ENCODE peak calls at places on chromosome 13, in six cellular contexts. O is transverse colon, I is breast epithelium, G is IMR-90, Q is Peyer's patch, X is lower leg skin. M is an unnamed sample.

GRCh38 chr13:108227651-108228272 is 9.6 kb downstream of the ABHD13 start:
- DNase-seq in O (no peak), Q (no peak), G (peak), X (no peak), I (no peak), M (no peak)

GRCh38 chr13:26541678-26542553 is 15.6 kb upstream of the WASF3 start:
- DNase-seq in Q (no peak), O (no peak), X (no peak), G (no peak), I (no peak), M (no peak)

GRCh38 chr13:29969286-29969685 is 118.9 kb upstream of the UBL3 start:
- DNase-seq in G (peak), O (no peak), X (no peak), I (no peak), Q (no peak), M (no peak)

GRCh38 chr13:101576452-101576851 is 124.0 kb downstream of the ITGBL1 start:
- DNase-seq in Q (no peak), O (no peak), G (peak), I (no peak), X (no peak), M (no peak)

GRCh38 chr13:21998279-21998678 is 327.4 kb downstream of the FGF9 start:
- DNase-seq in X (peak), Q (no peak), I (no peak), G (no peak), O (no peak), M (no peak)

GRCh38 chr13:49657241-49657641 is 28.9 kb downstream of the ARL11 start:
- DNase-seq in X (no peak), O (no peak), Q (no peak), I (no peak), G (no peak), M (peak)

GRCh38 chr13:91108315-91108714 is 239.2 kb upstream of the MIR17HG start:
- DNase-seq in G (no peak), Q (no peak), O (no peak), X (no peak), I (no peak), M (no peak)

GRCh38 chr13:114009590-114010400 is 35.9 kb upstream of the C13orf46 start:
- DNase-seq in I (no peak), O (no peak), Q (no peak), G (no peak), X (peak), M (no peak)

GRCh38 chr13:41015920-41016319 is 3.2 kb downstream of the ELF1 start:
- DNase-seq in X (no peak), Q (no peak), I (no peak), O (no peak), G (no peak), M (no peak)

GRCh38 chr13:40401911-40402776 is 264.3 kb downstream of the FOXO1 start:
- DNase-seq in I (peak), O (peak), X (peak), Q (peak), G (peak), M (peak)

GRCh38 chr13:113724016-113724758 is 34.8 kb upstream of the TMEM255B start:
- DNase-seq in G (no peak), I (no peak), X (no peak), O (no peak), Q (no peak), M (no peak)

GRCh38 chr13:106246237-106246636 is 289.2 kb downstream of the EFNB2 start:
- DNase-seq in Q (no peak), G (no peak), X (no peak), O (no peak), I (no peak), M (no peak)

GRCh38 chr13:103145476-103145875 is 79.3 kb upstream of the SLC10A2 start:
- DNase-seq in I (no peak), X (no peak), Q (no peak), O (no peak), G (no peak), M (no peak)

GRCh38 chr13:32840840-32841713 is 175.1 kb upstream of the KL start:
- DNase-seq in Q (no peak), O (no peak), I (no peak), G (no peak), X (no peak), M (no peak)

GRCh38 chr13:33728271-33729037 is 89.5 kb upstream of the RFC3 start:
- DNase-seq in Q (no peak), O (peak), X (no peak), G (no peak), I (no peak), M (no peak)

GRCh38 chr13:40362502-40362901 is 303.9 kb downstream of the FOXO1 start:
- DNase-seq in O (no peak), Q (no peak), G (no peak), I (no peak), X (peak), M (no peak)

GRCh38 chr13:41974262-41974900 is 13.5 kb upstream of the VWA8 start:
- DNase-seq in X (no peak), O (no peak), Q (no peak), I (no peak), G (no peak), M (peak)

GRCh38 chr13:35851238-35851814 is 279.9 kb downstream of the DCLK1 start:
- DNase-seq in I (no peak), G (no peak), X (no peak), Q (no peak), O (no peak), M (no peak)

GRCh38 chr13:93672996-93673395 is 446.4 kb downstream of the GPC6 start:
- DNase-seq in I (no peak), G (no peak), Q (no peak), X (no peak), O (no peak), M (no peak)

GRCh38 chr13:112446347-112446861 is 70.2 kb downstream of the SPACA7 start:
- DNase-seq in Q (no peak), X (peak), G (no peak), O (no peak), I (no peak), M (no peak)

GRCh38 chr13:49716615-49717014 is 25.3 kb upstream of the EBPL start:
- DNase-seq in X (no peak), O (no peak), G (no peak), I (no peak), Q (no peak), M (no peak)

GRCh38 chr13:107035778-107036177 is 467.8 kb upstream of the ARGLU1 start:
- DNase-seq in X (no peak), Q (no peak), G (peak), O (no peak), I (no peak), M (no peak)

GRCh38 chr13:51801631-51802099 is 2.3 kb downstream of the DHRS12 start:
- DNase-seq in Q (no peak), I (peak), G (no peak), O (peak), X (peak), M (peak)

GRCh38 chr13:104645786-104646185 is 1579.6 kb upstream of the SLC10A2 start:
- DNase-seq in O (no peak), Q (no peak), G (no peak), I (no peak), X (no peak), M (no peak)

GRCh38 chr13:104635879-104636278 is 1569.7 kb upstream of the SLC10A2 start:
- DNase-seq in O (no peak), Q (no peak), X (no peak), I (no peak), G (no peak), M (no peak)

DNA sequence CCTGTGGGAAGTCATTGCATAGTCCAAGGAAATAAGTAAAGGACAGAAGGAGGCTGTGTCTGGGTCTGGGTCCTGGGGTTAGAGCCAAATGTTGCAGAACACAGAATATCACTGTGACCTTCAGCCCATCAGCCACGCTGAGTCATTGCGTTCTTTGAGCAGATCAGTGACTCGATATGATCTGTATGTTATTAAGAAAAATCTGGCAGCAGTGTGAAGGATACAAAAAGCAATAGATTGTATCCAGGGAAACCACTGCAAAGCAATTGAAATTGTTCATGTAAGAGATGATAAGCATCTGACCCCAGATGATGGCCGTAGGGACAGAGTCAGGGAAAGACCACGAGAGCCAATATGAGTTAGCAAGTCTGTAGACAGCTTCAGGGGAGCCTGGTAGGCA is 1575.1 kb upstream of the SLC10A2 start:
- DNase-seq in O (no peak), Q (no peak), X (no peak), I (no peak), G (peak), M (no peak)
- H3K4me3 ChIP-seq in O (no peak), Q (no peak), X (no peak), I (no peak), G (no peak), M (no peak)

GRCh38 chr13:43698009-43698408 is 88.8 kb downstream of the ENOX1 start:
- DNase-seq in X (no peak), Q (no peak), O (no peak), G (no peak), I (no peak), M (no peak)
- TF ChIP-seq POLR2A in X (no peak), Q (no peak), O (no peak), G (no peak), I (no peak), M (no peak)

GRCh38 chr13:73722120-73722519 is 412.1 kb downstream of the KLF12 start:
- DNase-seq in G (peak), O (no peak), I (no peak), X (no peak), Q (no peak), M (no peak)
- TF ChIP-seq CTCF in G (peak), O (peak), I (no peak), X (no peak), Q (no peak), M (no peak)

GRCh38 chr13:53513199-53513598 is 484.6 kb downstream of the OLFM4 start:
- DNase-seq in G (no peak), O (no peak), X (no peak), Q (no peak), I (no peak), M (no peak)
- H3K4me3 ChIP-seq in G (no peak), O (no peak), X (no peak), Q (no peak), I (peak), M (no peak)

GRCh38 chr13:97430296-97430695 is 3.7 kb upstream of the RAP2A start:
- DNase-seq in Q (no peak), O (no peak), X (no peak), G (no peak), I (no peak), M (no peak)

GRCh38 chr13:97432917-97433726 is 847 bp upstream of the RAP2A start:
- DNase-seq in G (peak), X (peak), O (peak), I (peak), Q (peak), M (peak)

GRCh38 chr13:97431365-97431764 is 2.6 kb upstream of the RAP2A start:
- DNase-seq in O (no peak), I (no peak), Q (no peak), X (no peak), G (no peak), M (no peak)

GRCh38 chr13:97433727-97434416 is at the start of gene RAP2A:
- DNase-seq in G (peak), O (peak), X (peak), I (peak), Q (peak), M (peak)

DNA sequence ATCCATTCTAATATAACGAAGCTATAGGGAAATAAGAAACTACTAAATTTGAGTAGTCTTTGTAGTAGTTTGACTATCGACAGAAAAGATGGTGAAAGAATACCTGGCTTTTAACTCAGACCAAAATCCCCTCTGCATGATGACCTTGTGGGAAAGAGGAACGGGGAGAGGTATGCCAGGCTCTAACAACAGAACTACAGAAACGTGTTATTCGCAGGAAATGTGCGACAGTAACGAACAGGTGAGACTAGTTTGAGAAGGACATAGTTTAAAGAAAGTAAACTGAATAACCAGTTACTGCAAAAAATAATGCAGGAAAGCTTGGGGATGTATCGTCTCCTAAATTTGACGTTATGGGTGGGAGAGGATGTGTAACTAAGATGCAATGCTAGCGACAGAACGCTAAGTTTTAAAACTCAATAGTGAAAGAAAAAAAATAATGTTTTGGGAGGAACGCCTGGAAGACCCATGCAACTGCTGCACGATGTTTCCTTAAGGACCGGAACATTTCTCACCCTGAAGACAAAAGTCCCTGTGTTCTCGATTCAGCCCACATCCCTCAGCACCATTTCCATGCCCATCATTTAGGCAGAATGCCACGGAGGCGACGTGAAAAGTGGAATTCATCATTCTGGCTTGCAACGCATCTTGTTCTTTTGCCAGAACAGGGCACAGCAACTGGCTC is 1.6 kb upstream of the RAP2A start:
- DNase-seq in X (no peak), O (no peak), G (no peak), I (no peak), Q (no peak), M (no peak)
- TF ChIP-seq POLR2A in X (no peak), O (no peak), G (no peak), I (no peak), Q (no peak), M (no peak)

GRCh38 chr13:109880371-109881346 is 94.3 kb upstream of the IRS2 start:
- DNase-seq in I (no peak), X (no peak), O (no peak), Q (no peak), G (no peak), M (no peak)

GRCh38 chr13:109884462-109884861 is 98.1 kb upstream of the IRS2 start:
- DNase-seq in I (no peak), X (no peak), G (no peak), O (no peak), Q (no peak), M (no peak)

GRCh38 chr13:109883181-109884180 is 97.1 kb upstream of the IRS2 start:
- DNase-seq in I (no peak), X (no peak), O (peak), G (no peak), Q (no peak), M (no peak)

GRCh38 chr13:109881347-109881725 is 95.0 kb upstream of the IRS2 start:
- DNase-seq in Q (no peak), G (no peak), O (no peak), X (no peak), I (no peak), M (no peak)

GRCh38 chr13:109881961-109882558 is 95.7 kb upstream of the IRS2 start:
- DNase-seq in X (no peak), G (no peak), I (no peak), O (no peak), Q (no peak), M (no peak)
- TF ChIP-seq CTCF in X (no peak), G (no peak), I (no peak), O (no peak), Q (no peak), M (no peak)

DNA sequence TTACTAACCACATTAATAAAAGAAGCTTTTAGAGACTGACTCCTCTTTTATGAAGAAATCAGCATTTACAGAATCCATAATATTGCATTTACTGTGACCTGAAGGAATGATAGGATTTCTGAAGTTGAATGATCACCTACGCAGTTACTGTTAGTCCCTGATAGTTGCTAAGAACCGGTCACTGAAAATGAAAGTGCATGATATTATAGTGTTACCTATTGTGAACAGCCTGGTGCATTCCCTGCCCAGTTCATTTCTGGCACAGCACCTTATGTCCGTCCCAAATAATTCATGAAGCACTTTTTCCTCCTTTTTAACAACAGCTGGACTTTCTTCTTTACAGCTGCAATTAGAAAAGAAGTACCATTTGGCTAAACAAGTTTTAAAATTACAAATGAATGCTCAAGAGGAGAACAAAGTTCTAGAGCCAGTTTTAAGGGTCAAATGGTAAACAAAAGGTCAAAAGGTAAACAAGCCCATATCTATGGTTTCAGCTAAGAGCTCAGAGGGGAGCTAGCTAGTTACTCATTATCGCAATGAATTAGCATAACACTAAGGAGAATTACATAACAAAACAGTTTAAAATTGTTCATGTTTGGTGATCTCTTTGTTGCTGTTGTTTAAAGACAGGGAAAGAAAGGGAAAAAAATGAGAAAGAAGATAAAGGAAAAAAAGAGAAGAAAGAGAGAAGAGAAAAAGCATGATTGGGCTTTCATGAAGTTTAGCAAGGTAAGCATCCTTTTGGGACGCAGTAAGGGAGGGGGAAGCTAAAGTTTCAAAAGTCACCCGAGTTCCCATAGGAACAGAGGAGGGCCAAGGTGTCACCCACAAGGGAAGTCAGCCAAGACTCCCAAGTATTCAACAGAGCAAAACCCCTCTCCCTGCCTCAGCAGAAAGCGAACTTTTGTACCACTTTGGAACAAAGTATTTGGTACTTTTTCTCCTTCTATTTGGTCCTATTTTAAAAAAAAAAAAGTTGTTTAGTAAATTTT is 50.2 kb downstream of the FLT3 start:
- DNase-seq in I (no peak), Q (no peak), X (no peak), G (no peak), O (no peak), M (no peak)
- H3K4me3 ChIP-seq in I (no peak), Q (no peak), X (no peak), G (no peak), O (no peak), M (no peak)

GRCh38 chr13:43878897-43879322 is 630 bp downstream of the CCDC122 start:
- DNase-seq in X (peak), I (peak), Q (peak), G (peak), O (peak), M (peak)
- TF ChIP-seq POLR2A in X (no peak), I (no peak), Q (no peak), G (no peak), O (no peak), M (no peak)